ENCODE peak calls at places on chromosomes 7 and 10, in six cellular contexts. T is cardiac fibroblast, Z is right lobe of liver, H is stomach, O is epithelial cell of proximal tubule, V is HCT116. L is an unnamed sample.

GRCh38 chr7:111107989-111108388 is 17.1 kb downstream of the LRRN3 start:
- DNase-seq in T (no peak), Z (peak; percentile 61), H (no peak), O (no peak), V (no peak), L (no peak)

GRCh38 chr10:132589681-132590080 is 52.1 kb downstream of the INPP5A start:
- DNase-seq in T (no peak), Z (no peak), H (no peak), O (no peak), V (no peak), L (no peak)

GRCh38 chr7:152511736-152512135 is 75.9 kb upstream of the KMT2C start:
- DNase-seq in T (no peak), Z (no peak), H (no peak), O (no peak), V (no peak), L (no peak)

GRCh38 chr10:98460837-98461499 is 14.2 kb upstream of the HPS1 start:
- DNase-seq in T (peak; percentile 87), Z (no peak), H (peak; percentile 53), O (peak; percentile 84), V (peak; percentile 75), L (peak; percentile 93)

GRCh38 chr7:122528879-122529481 is 169.9 kb downstream of the RNF133 start:
- DNase-seq in T (peak; percentile 67), Z (no peak), H (no peak), O (no peak), V (peak; percentile 39), L (peak; percentile 75)

GRCh38 chr10:123380491-123381085 is 226.4 kb downstream of the BUB3 start:
- DNase-seq in T (peak; percentile 46), Z (no peak), H (no peak), O (no peak), V (no peak), L (peak; percentile 29)

GRCh38 chr10:3486346-3487065 is 298.5 kb downstream of the KLF6 start:
- DNase-seq in T (no peak), Z (no peak), H (peak; percentile 74), O (peak; percentile 88), V (peak; percentile 79), L (peak; percentile 43)

GRCh38 chr10:103510791-103511757 is 17.6 kb downstream of the NEURL1 start:
- DNase-seq in T (no peak), Z (no peak), H (no peak), O (no peak), V (no peak), L (no peak)

GRCh38 chr10:122147731-122148130 is 123.4 kb upstream of the BTBD16 start:
- DNase-seq in T (no peak), Z (no peak), H (no peak), O (no peak), V (no peak), L (no peak)

GRCh38 chr10:116800356-116800929 is 48.9 kb upstream of the ENO4 start:
- DNase-seq in T (no peak), Z (no peak), H (no peak), O (no peak), V (no peak), L (no peak)

GRCh38 chr10:73207883-73208282 is 39.2 kb downstream of the DNAJC9 start:
- DNase-seq in T (no peak), Z (no peak), H (no peak), O (no peak), V (no peak), L (no peak)

GRCh38 chr10:52663161-52663560 is 109.4 kb downstream of the MBL2 start:
- DNase-seq in T (no peak), Z (no peak), H (no peak), O (no peak), V (no peak), L (no peak)

GRCh38 chr7:128353610-128354009 is 7.9 kb downstream of the PRRT4 start:
- DNase-seq in T (no peak), Z (no peak), H (no peak), O (no peak), V (no peak), L (no peak)

GRCh38 chr7:157502701-157503111 is 165.9 kb downstream of the DNAJB6 start:
- DNase-seq in T (peak; percentile 13), Z (peak; percentile 41), H (peak; percentile 28), O (no peak), V (no peak), L (peak; percentile 56)

GRCh38 chr10:44009891-44010290 is 361.2 kb upstream of the ZNF32 start:
- DNase-seq in T (no peak), Z (no peak), H (no peak), O (no peak), V (no peak), L (no peak)

GRCh38 chr10:4241724-4242345 is 456.8 kb upstream of the KLF6 start:
- DNase-seq in T (peak; percentile 100), Z (no peak), H (no peak), O (no peak), V (no peak), L (peak; percentile 100)

GRCh38 chr7:135147899-135148721 is at the start of gene TMEM140:
- DNase-seq in T (peak; percentile 71), Z (peak; percentile 82), H (peak; percentile 64), O (peak; percentile 79), V (no peak), L (peak; percentile 93)

GRCh38 chr10:561721-562120 is 127.7 kb downstream of the DIP2C start:
- DNase-seq in T (no peak), Z (no peak), H (no peak), O (no peak), V (no peak), L (no peak)

GRCh38 chr7:43461349-43462024 is 121.4 kb upstream of the STK17A start:
- DNase-seq in T (no peak), Z (no peak), H (no peak), O (no peak), V (no peak), L (no peak)

GRCh38 chr10:96661632-96662031 is 58.7 kb downstream of the PIK3AP1 start:
- DNase-seq in T (no peak), Z (no peak), H (no peak), O (no peak), V (no peak), L (no peak)

GRCh38 chr7:146701166-146701565 is 584.6 kb downstream of the CNTNAP2 start:
- DNase-seq in T (no peak), Z (no peak), H (no peak), O (no peak), V (no peak), L (peak; percentile 80)

GRCh38 chr10:124119933-124120332 is 26.5 kb upstream of the CHST15 start:
- DNase-seq in T (peak; percentile 59), Z (peak; percentile 71), H (no peak), O (no peak), V (no peak), L (no peak)

GRCh38 chr7:411677-412312 is 107.9 kb downstream of the PDGFA start:
- DNase-seq in T (no peak), Z (no peak), H (no peak), O (no peak), V (no peak), L (no peak)

GRCh38 chr10:14240253-14241189 is 90.2 kb downstream of the FRMD4A start:
- DNase-seq in T (no peak), Z (no peak), H (no peak), O (no peak), V (no peak), L (no peak)

GRCh38 chr7:9835204-9835603 is 1138.5 kb upstream of the PHF14 start:
- DNase-seq in T (no peak), Z (no peak), H (no peak), O (no peak), V (no peak), L (no peak)

GRCh38 chr10:9060314-9060713 is 1005.8 kb downstream of the GATA3 start:
- DNase-seq in T (no peak), Z (no peak), H (no peak), O (no peak), V (no peak), L (no peak)

GRCh38 chr7:22356855-22357310 is at the start of gene RAPGEF5:
- DNase-seq in T (peak; percentile 2), Z (peak; percentile 85), H (peak; percentile 57), O (no peak), V (peak; percentile 10), L (no peak)

GRCh38 chr7:6654113-6654841 is 17.2 kb downstream of the ZNF316 start:
- DNase-seq in T (no peak), Z (no peak), H (no peak), O (no peak), V (no peak), L (no peak)

GRCh38 chr10:14698487-14699170 is 76.1 kb downstream of the FAM107B start:
- DNase-seq in T (peak; percentile 33), Z (no peak), H (no peak), O (peak; percentile 3), V (no peak), L (peak; percentile 10)

GRCh38 chr10:90319188-90319914 is 538.5 kb downstream of the HTR7 start:
- DNase-seq in T (peak; percentile 75), Z (no peak), H (no peak), O (peak; percentile 94), V (peak; percentile 96), L (peak; percentile 92)

GRCh38 chr7:99004781-99005500 is 126.6 kb downstream of the TRRAP start:
- DNase-seq in T (no peak), Z (no peak), H (no peak), O (no peak), V (no peak), L (no peak)

GRCh38 chr7:32774411-32774970 is 117.1 kb downstream of the KBTBD2 start:
- DNase-seq in T (no peak), Z (no peak), H (no peak), O (no peak), V (no peak), L (no peak)

GRCh38 chr10:63206576-63206975 is 73.4 kb downstream of the NRBF2 start:
- DNase-seq in T (peak; percentile 39), Z (no peak), H (no peak), O (no peak), V (no peak), L (peak; percentile 57)
- H3K4me3 ChIP-seq in T (no peak overlapping the region), Z (no peak overlapping the region), H (no peak overlapping the region), O (no peak overlapping the region), V (no peak overlapping the region), L (no peak overlapping the region)

DNA sequence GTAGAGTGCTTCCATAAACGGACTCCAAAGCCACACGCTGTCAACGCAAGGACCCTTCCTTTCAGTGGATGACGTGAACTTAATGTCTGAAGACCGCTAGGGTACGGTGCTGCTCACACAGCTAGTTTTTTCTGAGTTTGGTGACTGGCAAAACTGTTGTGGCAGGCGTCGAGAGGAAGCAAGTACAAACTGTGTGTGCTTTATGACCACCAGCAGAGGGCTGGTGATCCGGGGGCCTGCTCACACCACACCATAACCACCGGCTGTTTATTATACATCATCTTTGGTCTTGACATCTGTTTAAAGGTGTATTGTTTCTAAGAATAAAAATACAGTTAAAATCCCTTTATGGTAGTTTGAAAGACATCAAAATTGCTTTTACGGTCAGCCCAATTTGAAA is 37.1 kb upstream of the ATP6V0A4 start:
- DNase-seq in T (no peak), Z (no peak), H (no peak), O (no peak), V (no peak), L (no peak)
- TF ChIP-seq CTCF in T (no peak), Z (no peak), H (no peak), O (no peak), V (no peak), L (no peak)

GRCh38 chr7:94161476-94161875 is 157.3 kb upstream of the BET1 start:
- DNase-seq in T (no peak), Z (no peak), H (no peak), O (no peak), V (no peak), L (no peak)

GRCh38 chr7:94160719-94161435 is 156.7 kb upstream of the BET1 start:
- DNase-seq in T (no peak), Z (no peak), H (no peak), O (no peak), V (no peak), L (no peak)
- H3K4me3 ChIP-seq in T (no peak overlapping the region), Z (no peak overlapping the region), H (no peak overlapping the region), O (no peak overlapping the region), V (no peak overlapping the region), L (no peak overlapping the region)

GRCh38 chr10:37495415-37495814 is 362.0 kb downstream of the ZNF248 start:
- DNase-seq in T (no peak), Z (no peak), H (no peak), O (no peak), V (no peak), L (no peak)
- TF ChIP-seq CTCF in T (peak; percentile 6), Z (peak; percentile 44), H (no peak), O (peak; percentile 23), V (no peak), L (no peak)

L was measured in choroid plexus epithelial cell.